ENCODE peak calls at places on chromosomes 13 and 19, in six cellular contexts. One of them, this sample, is unnamed.

GRCh38 chr13:76597868-76598267 is 288.3 kb downstream of the KCTD12 start:
- DNase-seq in cardiac fibroblast: no peak
- DNase-seq in HFF-Myc: no peak
- DNase-seq in lower leg skin: no peak
- DNase-seq in psoas muscle: no peak
- DNase-seq in ascending aorta: no peak
- DNase-seq in this sample: no peak

GRCh38 chr13:30665638-30666037 is 47.9 kb downstream of the USPL1 start:
- DNase-seq in HFF-Myc: no peak
- DNase-seq in ascending aorta: no peak
- DNase-seq in psoas muscle: no peak
- DNase-seq in lower leg skin: no peak
- DNase-seq in cardiac fibroblast: no peak
- DNase-seq in this sample: no peak

GRCh38 chr13:42594577-42595571 is 20.9 kb downstream of the TNFSF11 start:
- DNase-seq in cardiac fibroblast: peak
- DNase-seq in HFF-Myc: peak
- DNase-seq in lower leg skin: peak
- DNase-seq in ascending aorta: no peak
- DNase-seq in psoas muscle: no peak
- DNase-seq in this sample: peak

GRCh38 chr19:13095934-13096890 is 6.4 kb downstream of the LYL1 start:
- DNase-seq in psoas muscle: no peak
- DNase-seq in lower leg skin: no peak
- DNase-seq in ascending aorta: peak
- DNase-seq in HFF-Myc: no peak
- DNase-seq in cardiac fibroblast: no peak
- DNase-seq in this sample: no peak

GRCh38 chr19:7288977-7289376 is 5.2 kb downstream of the INSR start:
- DNase-seq in HFF-Myc: no peak
- DNase-seq in cardiac fibroblast: no peak
- DNase-seq in lower leg skin: no peak
- DNase-seq in ascending aorta: no peak
- DNase-seq in psoas muscle: no peak
- DNase-seq in this sample: no peak

GRCh38 chr19:18460313-18460712 is 22.4 kb upstream of the ISYNA1 start:
- DNase-seq in lower leg skin: peak
- DNase-seq in HFF-Myc: no peak
- DNase-seq in cardiac fibroblast: peak
- DNase-seq in psoas muscle: peak
- DNase-seq in ascending aorta: peak
- DNase-seq in this sample: no peak

GRCh38 chr19:50252887-50253268 is 49.5 kb downstream of the MYH14 start:
- DNase-seq in HFF-Myc: no peak
- DNase-seq in lower leg skin: no peak
- DNase-seq in psoas muscle: no peak
- DNase-seq in ascending aorta: no peak
- DNase-seq in cardiac fibroblast: no peak
- DNase-seq in this sample: no peak

GRCh38 chr19:40232949-40233810 is 6.7 kb upstream of the CCNP start:
- DNase-seq in ascending aorta: no peak
- DNase-seq in HFF-Myc: no peak
- DNase-seq in cardiac fibroblast: no peak
- DNase-seq in psoas muscle: no peak
- DNase-seq in lower leg skin: no peak
- DNase-seq in this sample: no peak

GRCh38 chr13:90272356-90272755 is 1075.1 kb upstream of the MIR17HG start:
- DNase-seq in ascending aorta: no peak
- DNase-seq in cardiac fibroblast: peak
- DNase-seq in psoas muscle: no peak
- DNase-seq in HFF-Myc: no peak
- DNase-seq in lower leg skin: no peak
- DNase-seq in this sample: no peak

GRCh38 chr19:751501-752341 is 809 bp downstream of the MISP start:
- DNase-seq in HFF-Myc: no peak
- DNase-seq in lower leg skin: no peak
- DNase-seq in ascending aorta: no peak
- DNase-seq in cardiac fibroblast: peak
- DNase-seq in psoas muscle: no peak
- DNase-seq in this sample: no peak

GRCh38 chr19:8304841-8305621 is 3.1 kb downstream of the CD320 start:
- DNase-seq in HFF-Myc: no peak
- DNase-seq in cardiac fibroblast: no peak
- DNase-seq in psoas muscle: peak
- DNase-seq in lower leg skin: peak
- DNase-seq in ascending aorta: peak
- DNase-seq in this sample: peak

GRCh38 chr19:13920940-13921744 is 15.1 kb downstream of the CC2D1A start:
- DNase-seq in psoas muscle: no peak
- DNase-seq in lower leg skin: no peak
- DNase-seq in cardiac fibroblast: peak
- DNase-seq in HFF-Myc: no peak
- DNase-seq in ascending aorta: no peak
- DNase-seq in this sample: no peak

GRCh38 chr13:31261241-31261640 is 61.5 kb downstream of the B3GLCT start:
- DNase-seq in cardiac fibroblast: no peak
- DNase-seq in ascending aorta: no peak
- DNase-seq in HFF-Myc: no peak
- DNase-seq in lower leg skin: no peak
- DNase-seq in psoas muscle: no peak
- DNase-seq in this sample: no peak

GRCh38 chr13:48221301-48222190 is 11.5 kb upstream of the ITM2B start:
- DNase-seq in lower leg skin: peak
- DNase-seq in HFF-Myc: no peak
- DNase-seq in psoas muscle: no peak
- DNase-seq in ascending aorta: no peak
- DNase-seq in cardiac fibroblast: peak
- DNase-seq in this sample: no peak

GRCh38 chr19:32397736-32398135 is 7.8 kb upstream of the DPY19L3 start:
- DNase-seq in ascending aorta: no peak
- DNase-seq in psoas muscle: no peak
- DNase-seq in HFF-Myc: peak
- DNase-seq in cardiac fibroblast: peak
- DNase-seq in lower leg skin: no peak
- DNase-seq in this sample: no peak

GRCh38 chr19:36006955-36007354 is 1.7 kb downstream of the SYNE4 start:
- DNase-seq in lower leg skin: no peak
- DNase-seq in ascending aorta: no peak
- DNase-seq in cardiac fibroblast: no peak
- DNase-seq in HFF-Myc: no peak
- DNase-seq in psoas muscle: no peak
- DNase-seq in this sample: no peak

GRCh38 chr19:36009220-36009619 is 607 bp upstream of the SYNE4 start:
- DNase-seq in cardiac fibroblast: peak
- DNase-seq in ascending aorta: peak
- DNase-seq in lower leg skin: no peak
- DNase-seq in HFF-Myc: no peak
- DNase-seq in psoas muscle: peak
- DNase-seq in this sample: peak

GRCh38 chr19:36009633-36010379 is 1.2 kb upstream of the SYNE4 start:
- DNase-seq in lower leg skin: no peak
- DNase-seq in psoas muscle: no peak
- DNase-seq in HFF-Myc: no peak
- DNase-seq in cardiac fibroblast: no peak
- DNase-seq in ascending aorta: no peak
- DNase-seq in this sample: no peak

GRCh38 chr19:36010402-36010801 is 1.8 kb upstream of the SYNE4 start:
- DNase-seq in psoas muscle: no peak
- DNase-seq in ascending aorta: no peak
- DNase-seq in HFF-Myc: no peak
- DNase-seq in cardiac fibroblast: no peak
- DNase-seq in lower leg skin: no peak
- DNase-seq in this sample: no peak

DNA sequence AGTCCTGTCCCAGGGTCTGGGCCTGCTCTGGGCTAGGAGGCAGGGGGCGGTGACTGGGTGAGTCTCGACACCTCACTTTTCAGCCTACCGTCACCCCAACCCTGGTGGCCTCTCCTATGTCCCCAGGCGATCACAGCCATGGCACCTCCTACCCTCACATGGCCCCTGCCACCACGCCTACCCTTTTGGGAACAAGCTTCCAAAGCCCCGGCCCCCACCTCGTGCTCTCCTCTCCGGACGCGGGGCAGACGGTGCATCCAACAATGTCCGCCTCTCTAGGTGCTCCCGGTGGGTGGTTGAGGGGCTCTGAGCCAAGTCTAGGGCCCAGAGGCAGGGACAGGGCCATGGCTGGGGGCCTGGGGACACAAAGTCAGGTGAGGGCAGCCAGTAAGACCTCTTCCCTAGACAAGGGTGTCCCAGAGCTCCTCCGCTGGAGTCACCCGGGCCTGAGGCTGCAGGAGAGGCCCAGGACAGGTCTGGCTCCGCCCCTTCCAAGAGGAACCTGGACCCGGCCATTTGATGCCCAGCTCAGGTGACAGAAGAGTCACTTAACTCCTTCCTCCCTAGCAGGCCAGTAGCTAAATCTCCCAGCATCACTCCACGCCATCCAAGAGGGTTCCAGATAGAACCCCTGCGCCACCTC is at the start of gene SYNE4:
- DNase-seq in psoas muscle: no peak
- DNase-seq in lower leg skin: no peak
- DNase-seq in ascending aorta: no peak
- DNase-seq in cardiac fibroblast: no peak
- DNase-seq in HFF-Myc: no peak
- DNase-seq in this sample: peak
- TF ChIP-seq CTCF in psoas muscle: no peak
- TF ChIP-seq CTCF in lower leg skin: no peak
- TF ChIP-seq CTCF in ascending aorta: no peak
- TF ChIP-seq CTCF in cardiac fibroblast: no peak
- TF ChIP-seq CTCF in HFF-Myc: no peak
- TF ChIP-seq CTCF in this sample: no peak

GRCh38 chr13:99265823-99266426 is 7.7 kb upstream of the GPR18 start:
- DNase-seq in lower leg skin: no peak
- DNase-seq in psoas muscle: no peak
- DNase-seq in cardiac fibroblast: peak
- DNase-seq in ascending aorta: no peak
- DNase-seq in HFF-Myc: no peak
- DNase-seq in this sample: no peak
- TF ChIP-seq CTCF in lower leg skin: no peak
- TF ChIP-seq CTCF in psoas muscle: peak
- TF ChIP-seq CTCF in cardiac fibroblast: peak
- TF ChIP-seq CTCF in ascending aorta: peak
- TF ChIP-seq CTCF in HFF-Myc: peak
- TF ChIP-seq CTCF in this sample: no peak

GRCh38 chr13:53311561-53311960 is 282.9 kb downstream of the OLFM4 start:
- DNase-seq in cardiac fibroblast: no peak
- DNase-seq in psoas muscle: no peak
- DNase-seq in lower leg skin: no peak
- DNase-seq in ascending aorta: no peak
- DNase-seq in HFF-Myc: no peak
- DNase-seq in this sample: no peak
- TF ChIP-seq CTCF in cardiac fibroblast: no peak
- TF ChIP-seq CTCF in psoas muscle: no peak
- TF ChIP-seq CTCF in lower leg skin: no peak
- TF ChIP-seq CTCF in ascending aorta: no peak
- TF ChIP-seq CTCF in HFF-Myc: no peak
- TF ChIP-seq CTCF in this sample: no peak

DNA sequence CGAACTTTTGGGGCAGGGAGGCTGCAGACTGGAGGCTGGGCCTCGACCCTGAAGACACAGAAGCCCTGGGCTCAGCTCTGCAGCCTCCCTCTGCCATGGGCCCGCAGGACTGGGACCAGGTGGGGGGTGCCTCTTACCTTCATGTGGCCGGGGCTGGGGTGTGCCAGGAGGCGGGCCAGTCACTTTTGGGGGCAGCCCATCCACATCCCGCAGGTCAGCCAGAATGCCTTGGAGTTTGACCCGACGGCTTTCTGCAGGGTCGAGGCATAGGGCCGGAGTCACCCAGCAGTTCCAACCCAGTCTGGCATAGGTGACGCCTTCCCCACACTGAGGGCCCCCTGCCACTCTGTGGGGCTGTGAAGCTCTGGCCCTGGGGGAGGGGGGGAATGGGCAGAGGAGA is 10.8 kb upstream of the PRKD2 start:
- DNase-seq in ascending aorta: no peak
- DNase-seq in lower leg skin: no peak
- DNase-seq in psoas muscle: peak
- DNase-seq in HFF-Myc: no peak
- DNase-seq in cardiac fibroblast: no peak
- DNase-seq in this sample: no peak
- TF ChIP-seq CTCF in ascending aorta: no peak
- TF ChIP-seq CTCF in lower leg skin: no peak
- TF ChIP-seq CTCF in psoas muscle: no peak
- TF ChIP-seq CTCF in HFF-Myc: no peak
- TF ChIP-seq CTCF in cardiac fibroblast: no peak
- TF ChIP-seq CTCF in this sample: no peak

GRCh38 chr19:4830332-4830731 is 1.2 kb downstream of the TICAM1 start:
- DNase-seq in lower leg skin: no peak
- DNase-seq in psoas muscle: no peak
- DNase-seq in ascending aorta: no peak
- DNase-seq in cardiac fibroblast: no peak
- DNase-seq in HFF-Myc: no peak
- DNase-seq in this sample: no peak

GRCh38 chr19:4831351-4832340 is at the start of gene TICAM1:
- DNase-seq in lower leg skin: peak
- DNase-seq in ascending aorta: peak
- DNase-seq in cardiac fibroblast: peak
- DNase-seq in psoas muscle: peak
- DNase-seq in HFF-Myc: no peak
- DNase-seq in this sample: peak

GRCh38 chr19:4832776-4833175 is 1.3 kb upstream of the TICAM1 start:
- DNase-seq in cardiac fibroblast: no peak
- DNase-seq in ascending aorta: no peak
- DNase-seq in HFF-Myc: no peak
- DNase-seq in lower leg skin: no peak
- DNase-seq in psoas muscle: no peak
- DNase-seq in this sample: no peak

GRCh38 chr19:4829001-4829712 is 2.4 kb downstream of the TICAM1 start:
- DNase-seq in HFF-Myc: no peak
- DNase-seq in lower leg skin: no peak
- DNase-seq in cardiac fibroblast: no peak
- DNase-seq in psoas muscle: no peak
- DNase-seq in ascending aorta: no peak
- DNase-seq in this sample: no peak

DNA sequence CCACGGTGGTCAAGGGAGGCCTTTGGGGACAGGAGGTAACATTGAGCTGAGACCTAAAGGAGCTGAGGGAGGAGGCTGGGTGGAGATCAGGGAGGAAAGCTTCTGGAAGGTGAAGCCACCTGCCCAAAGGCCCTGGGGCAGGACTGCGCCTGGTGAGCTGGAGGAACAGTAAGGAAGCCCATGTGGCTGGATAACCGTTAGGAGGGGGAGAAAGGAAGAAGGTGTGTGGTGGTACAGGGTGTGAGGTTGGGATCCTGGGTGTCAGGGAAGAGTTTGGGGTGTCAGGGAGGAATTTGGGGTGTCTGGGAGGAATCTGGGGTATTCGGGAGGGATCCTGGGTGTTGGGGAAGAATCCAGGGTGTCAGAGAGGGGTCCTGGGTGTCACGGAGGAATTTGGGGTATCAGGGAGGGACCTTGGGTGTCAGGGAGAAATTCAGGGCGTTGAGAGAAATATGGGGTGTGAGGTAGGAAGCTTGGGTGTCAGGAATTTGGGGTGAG is 695 bp downstream of the TICAM1 start:
- DNase-seq in psoas muscle: no peak
- DNase-seq in ascending aorta: no peak
- DNase-seq in HFF-Myc: no peak
- DNase-seq in cardiac fibroblast: no peak
- DNase-seq in lower leg skin: no peak
- DNase-seq in this sample: no peak
- TF ChIP-seq CTCF in psoas muscle: no peak
- TF ChIP-seq CTCF in ascending aorta: no peak
- TF ChIP-seq CTCF in HFF-Myc: no peak
- TF ChIP-seq CTCF in cardiac fibroblast: no peak
- TF ChIP-seq CTCF in lower leg skin: no peak
- TF ChIP-seq CTCF in this sample: no peak

This sample was measured in breast epithelium.